ENCODE peak calls at places on chromosomes 13 and 19, in four cellular contexts. One of them, this sample, is unnamed. For H3K9me3, the result is how much of the 10 kb centered on the place peaks cover.

GRCh38 chr13:77832339-77833100 is 86.1 kb downstream of the EDNRB start:
- DNase-seq in HepG2: no peak
- DNase-seq in GM12878: no peak
- DNase-seq in H1: no peak
- DNase-seq in this sample: no peak

GRCh38 chr19:54707932-54708331 is 16.3 kb upstream of the KIR3DL3 start:
- DNase-seq in GM12878: no peak
- DNase-seq in HepG2: no peak
- DNase-seq in H1: no peak
- DNase-seq in this sample: no peak

GRCh38 chr13:25691654-25692053 is 319.9 kb downstream of the ATP8A2 start:
- DNase-seq in H1: no peak
- DNase-seq in HepG2: no peak
- DNase-seq in GM12878: no peak
- DNase-seq in this sample: no peak

GRCh38 chr13:27024781-27025492 is 146.7 kb downstream of the USP12 start:
- DNase-seq in GM12878: no peak
- DNase-seq in H1: no peak
- DNase-seq in HepG2: peak
- DNase-seq in this sample: no peak

GRCh38 chr13:98155475-98156111 is 12.7 kb downstream of the FARP1 start:
- DNase-seq in H1: no peak
- DNase-seq in HepG2: no peak
- DNase-seq in GM12878: no peak
- DNase-seq in this sample: no peak

GRCh38 chr19:41310031-41310831 is at the start of gene CCDC97:
- DNase-seq in GM12878: peak
- DNase-seq in HepG2: peak
- DNase-seq in H1: peak
- DNase-seq in this sample: peak

GRCh38 chr19:14672043-14672872 is 2.4 kb downstream of the ADGRE3 start:
- DNase-seq in GM12878: no peak
- DNase-seq in HepG2: no peak
- DNase-seq in H1: no peak
- DNase-seq in this sample: no peak

GRCh38 chr13:45851171-45851889 is at the start of gene SIAH3:
- DNase-seq in HepG2: no peak
- DNase-seq in GM12878: no peak
- DNase-seq in H1: peak
- DNase-seq in this sample: no peak

GRCh38 chr13:60328073-60328472 is 68.9 kb upstream of the TDRD3 start:
- DNase-seq in HepG2: no peak
- DNase-seq in H1: no peak
- DNase-seq in GM12878: no peak
- DNase-seq in this sample: no peak

GRCh38 chr19:11020423-11020822 is 59.6 kb downstream of the SMARCA4 start:
- DNase-seq in H1: no peak
- DNase-seq in HepG2: no peak
- DNase-seq in GM12878: no peak
- DNase-seq in this sample: no peak

GRCh38 chr13:87669379-87669978 is 1.7 kb upstream of the SLITRK5 start:
- DNase-seq in GM12878: no peak
- DNase-seq in H1: no peak
- DNase-seq in HepG2: peak
- DNase-seq in this sample: no peak

GRCh38 chr19:29886535-29886934 is 55.5 kb upstream of the URI1 start:
- DNase-seq in GM12878: no peak
- DNase-seq in HepG2: no peak
- DNase-seq in H1: no peak
- DNase-seq in this sample: no peak

GRCh38 chr13:93865235-93865634 is 614.2 kb downstream of the DCT start:
- DNase-seq in HepG2: no peak
- DNase-seq in H1: no peak
- DNase-seq in GM12878: no peak
- DNase-seq in this sample: no peak

GRCh38 chr13:48594080-48594815 is 59.5 kb upstream of the CYSLTR2 start:
- DNase-seq in GM12878: no peak
- DNase-seq in HepG2: no peak
- DNase-seq in H1: no peak
- DNase-seq in this sample: no peak

GRCh38 chr19:3455960-3456601 is 24.2 kb downstream of the SMIM24 start:
- DNase-seq in GM12878: no peak
- DNase-seq in HepG2: no peak
- DNase-seq in H1: no peak
- DNase-seq in this sample: no peak

GRCh38 chr19:2912306-2912705 is 11.6 kb downstream of the ZNF57 start:
- DNase-seq in GM12878: no peak
- DNase-seq in H1: no peak
- DNase-seq in HepG2: no peak
- DNase-seq in this sample: no peak

GRCh38 chr19:55617426-55617825 is 6.9 kb downstream of the ZNF784 start:
- DNase-seq in H1: no peak
- DNase-seq in HepG2: no peak
- DNase-seq in GM12878: no peak
- DNase-seq in this sample: no peak

GRCh38 chr13:101452519-101453485 is at the start of gene ITGBL1:
- DNase-seq in GM12878: no peak
- DNase-seq in HepG2: no peak
- DNase-seq in H1: no peak
- DNase-seq in this sample: no peak

GRCh38 chr19:36894849-36895383 is 21.2 kb downstream of the ZNF829 start:
- DNase-seq in HepG2: no peak
- DNase-seq in GM12878: no peak
- DNase-seq in H1: no peak
- DNase-seq in this sample: no peak

GRCh38 chr19:36898422-36898821 is 17.7 kb downstream of the ZNF829 start:
- DNase-seq in GM12878: no peak
- DNase-seq in HepG2: no peak
- DNase-seq in H1: no peak
- DNase-seq in this sample: no peak
- H3K9me3 ChIP-seq in GM12878: under half
- H3K9me3 ChIP-seq in HepG2: half or more
- H3K9me3 ChIP-seq in H1: half or more
- H3K9me3 ChIP-seq in this sample: half or more

DNA sequence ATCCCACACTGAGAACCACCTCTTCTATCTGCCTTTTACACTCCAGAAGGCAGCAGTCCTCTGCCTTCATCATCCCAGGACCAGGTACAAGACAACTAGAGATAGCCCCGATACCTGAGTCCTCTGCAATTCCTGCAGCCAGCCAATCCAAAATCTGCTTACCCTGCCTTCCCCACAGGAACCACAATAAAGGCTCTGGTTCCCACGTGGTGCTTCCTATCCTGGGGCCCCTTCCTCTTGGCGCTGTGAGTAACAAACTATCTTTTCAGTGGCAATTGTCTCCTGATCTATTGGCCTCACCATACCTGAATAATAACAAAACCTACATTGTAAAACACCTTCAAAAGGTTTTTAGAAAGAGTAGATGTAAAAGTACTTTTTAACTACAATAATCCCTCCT is 63.1 kb downstream of the ZDHHC20 start:
- DNase-seq in H1: no peak
- DNase-seq in HepG2: no peak
- DNase-seq in GM12878: no peak
- DNase-seq in this sample: no peak
- TF ChIP-seq SUZ12 in H1: no peak
- TF ChIP-seq SUZ12 in HepG2: no peak
- TF ChIP-seq SUZ12 in GM12878: no peak
- TF ChIP-seq SUZ12 in this sample: no peak

DNA sequence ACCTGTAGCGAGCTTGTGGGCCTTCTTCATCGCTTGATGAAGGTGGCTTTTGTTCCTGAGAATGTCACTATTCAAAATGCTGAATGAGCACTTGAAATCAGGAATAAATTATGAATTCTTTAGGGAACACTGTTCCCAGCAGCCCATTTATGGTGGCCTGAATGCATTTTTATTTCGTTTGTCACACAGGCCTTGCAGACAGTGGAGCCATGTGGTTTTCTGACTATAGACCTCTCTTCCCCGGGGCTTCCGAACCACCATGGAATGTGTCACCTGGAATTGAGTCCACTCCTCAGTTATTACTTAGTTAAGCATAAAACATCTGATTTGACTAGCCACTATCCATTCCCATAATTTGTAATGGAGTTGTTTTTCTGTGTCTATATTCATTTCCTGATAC is 396.9 kb downstream of the IRS2 start:
- DNase-seq in H1: no peak
- DNase-seq in HepG2: no peak
- DNase-seq in GM12878: no peak
- DNase-seq in this sample: no peak
- TF ChIP-seq ZNF274 in H1: no peak
- TF ChIP-seq ZNF274 in HepG2: no peak
- TF ChIP-seq ZNF274 in GM12878: no peak
- TF ChIP-seq ZNF274 in this sample: no peak

DNA sequence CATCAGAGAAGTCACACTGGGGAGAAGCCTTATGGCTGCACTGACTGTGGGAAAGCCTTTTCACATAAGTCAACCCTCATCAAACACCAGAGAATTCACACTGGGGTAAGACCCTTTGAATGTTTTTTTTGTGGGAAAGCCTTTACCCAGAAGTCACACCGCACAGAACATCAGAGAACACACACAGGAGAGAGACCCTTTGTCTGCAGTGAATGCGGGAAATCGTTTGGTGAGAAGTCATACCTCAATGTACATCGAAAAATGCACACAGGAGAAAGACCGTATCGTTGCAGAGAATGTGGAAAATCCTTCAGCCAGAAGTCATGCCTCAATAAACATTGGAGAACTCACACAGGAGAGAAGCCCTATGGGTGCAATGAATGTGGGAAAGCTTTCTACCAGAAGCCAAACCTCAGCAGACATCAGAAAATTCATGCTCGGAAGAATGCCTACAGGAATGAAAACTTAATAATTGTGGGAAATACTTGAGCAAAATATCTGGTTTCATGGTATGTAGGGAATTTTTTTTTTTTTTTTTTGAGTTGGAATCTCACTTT is 30.7 kb downstream of the ZNF793 start:
- DNase-seq in HepG2: no peak
- DNase-seq in GM12878: no peak
- DNase-seq in H1: no peak
- DNase-seq in this sample: no peak
- H3K9me3 ChIP-seq in HepG2: half or more
- H3K9me3 ChIP-seq in GM12878: under half
- H3K9me3 ChIP-seq in H1: half or more
- H3K9me3 ChIP-seq in this sample: under half

GRCh38 chr19:35306473-35307246 is 14.7 kb downstream of the MAG start:
- DNase-seq in GM12878: no peak
- DNase-seq in H1: no peak
- DNase-seq in HepG2: peak
- DNase-seq in this sample: no peak
- TF ChIP-seq SUZ12 in GM12878: no peak
- TF ChIP-seq SUZ12 in H1: no peak
- TF ChIP-seq SUZ12 in HepG2: no peak
- TF ChIP-seq SUZ12 in this sample: no peak

GRCh38 chr13:74444161-74444571 is 310.0 kb upstream of the KLF12 start:
- DNase-seq in HepG2: no peak
- DNase-seq in GM12878: no peak
- DNase-seq in H1: no peak
- DNase-seq in this sample: no peak
- TF ChIP-seq ZNF274 in HepG2: no peak
- TF ChIP-seq ZNF274 in GM12878: no peak
- TF ChIP-seq ZNF274 in H1: no peak
- TF ChIP-seq ZNF274 in this sample: no peak

DNA sequence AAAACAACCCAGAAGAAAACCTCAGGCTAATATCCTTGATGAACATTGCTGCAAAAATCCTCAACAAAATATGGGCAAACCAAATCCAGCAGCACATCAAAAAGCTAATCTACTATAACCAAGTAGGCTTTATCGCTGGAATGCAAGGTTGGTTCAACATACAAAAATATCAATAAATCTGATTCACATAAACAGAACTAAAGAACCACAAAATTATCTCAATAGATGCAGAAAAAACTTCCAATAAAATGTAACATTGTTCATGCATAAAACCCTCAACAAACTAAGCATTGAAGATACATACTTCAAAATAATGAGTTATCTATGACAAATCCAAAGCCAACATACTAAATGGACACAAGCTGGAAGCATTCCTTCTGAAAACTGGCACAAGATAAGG is 8.8 kb downstream of the ZNF724 start:
- DNase-seq in GM12878: no peak
- DNase-seq in HepG2: no peak
- DNase-seq in H1: no peak
- DNase-seq in this sample: no peak
- H3K9me3 ChIP-seq in GM12878: under half
- H3K9me3 ChIP-seq in HepG2: half or more
- H3K9me3 ChIP-seq in H1: under half
- H3K9me3 ChIP-seq in this sample: half or more

GRCh38 chr19:294341-294818 is 3.2 kb upstream of the PLPP2 start:
- DNase-seq in HepG2: no peak
- DNase-seq in GM12878: no peak
- DNase-seq in H1: peak
- DNase-seq in this sample: no peak

GRCh38 chr19:293436-294110 is 2.4 kb upstream of the PLPP2 start:
- DNase-seq in HepG2: no peak
- DNase-seq in H1: no peak
- DNase-seq in GM12878: no peak
- DNase-seq in this sample: no peak

GRCh38 chr19:295687-296370 is 4.6 kb upstream of the PLPP2 start:
- DNase-seq in H1: no peak
- DNase-seq in HepG2: no peak
- DNase-seq in GM12878: no peak
- DNase-seq in this sample: no peak

GRCh38 chr19:294819-295686 is 3.9 kb upstream of the PLPP2 start:
- DNase-seq in GM12878: no peak
- DNase-seq in HepG2: no peak
- DNase-seq in H1: peak
- DNase-seq in this sample: no peak

GRCh38 chr19:296476-297225 is 5.4 kb upstream of the PLPP2 start:
- DNase-seq in GM12878: no peak
- DNase-seq in H1: no peak
- DNase-seq in HepG2: no peak
- DNase-seq in this sample: no peak
- TF ChIP-seq SUZ12 in GM12878: no peak
- TF ChIP-seq SUZ12 in H1: no peak
- TF ChIP-seq SUZ12 in HepG2: no peak
- TF ChIP-seq SUZ12 in this sample: no peak

DNA sequence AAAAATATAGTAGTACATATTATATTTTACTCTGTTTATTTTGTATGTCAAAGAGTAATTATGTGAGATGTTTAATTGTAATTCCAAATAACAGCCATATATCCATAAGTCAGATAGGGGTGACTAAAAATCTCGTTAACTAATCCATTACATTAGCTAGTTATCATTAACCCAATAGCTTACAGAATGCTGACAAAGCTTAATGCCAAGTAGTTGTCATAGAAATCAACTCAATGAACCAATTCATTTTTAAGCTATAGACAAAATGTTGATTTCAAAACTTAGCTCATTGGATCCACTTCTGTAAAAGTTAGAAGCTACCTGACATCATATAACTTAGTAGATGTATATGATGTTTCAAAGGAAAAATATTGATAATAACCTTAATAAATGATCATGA is 206.7 kb upstream of the SLITRK1 start:
- DNase-seq in HepG2: no peak
- DNase-seq in GM12878: no peak
- DNase-seq in H1: no peak
- DNase-seq in this sample: no peak
- TF ChIP-seq ZNF274 in HepG2: no peak
- TF ChIP-seq ZNF274 in GM12878: no peak
- TF ChIP-seq ZNF274 in H1: no peak
- TF ChIP-seq ZNF274 in this sample: no peak